ENCODE peak calls at places on chromosomes 7 and 10, in four cellular contexts. One of them, this sample, is unnamed.

GRCh38 chr7:122380993-122381392 is 76.4 kb upstream of the FEZF1 start:
- DNase-seq in IMR-90: no peak
- DNase-seq in K562: no peak
- DNase-seq in HepG2: no peak
- DNase-seq in this sample: no peak

GRCh38 chr7:151088856-151089699 is 2.8 kb downstream of the AGAP3 start:
- DNase-seq in IMR-90: peak; percentile 76
- DNase-seq in K562: no peak
- DNase-seq in HepG2: peak; percentile 73
- DNase-seq in this sample: no peak

GRCh38 chr7:44962483-44963251 is 16.1 kb downstream of the MYO1G start:
- DNase-seq in IMR-90: no peak
- DNase-seq in K562: no peak
- DNase-seq in HepG2: no peak
- DNase-seq in this sample: no peak

GRCh38 chr10:11163990-11164805 is 146.5 kb downstream of the CELF2 start:
- DNase-seq in IMR-90: no peak
- DNase-seq in K562: no peak
- DNase-seq in HepG2: no peak
- DNase-seq in this sample: no peak

GRCh38 chr7:50446542-50446960 is 3.6 kb downstream of the FIGNL1 start:
- DNase-seq in IMR-90: peak; percentile 76
- DNase-seq in K562: no peak
- DNase-seq in HepG2: peak; percentile 39
- DNase-seq in this sample: no peak

GRCh38 chr10:84537447-84537931 is 209.1 kb downstream of the CCSER2 start:
- DNase-seq in IMR-90: peak; percentile 59
- DNase-seq in K562: peak; percentile 89
- DNase-seq in HepG2: peak; percentile 49
- DNase-seq in this sample: peak; percentile 57

GRCh38 chr7:88885131-88885530 is 89.6 kb upstream of the TEX47 start:
- DNase-seq in IMR-90: no peak
- DNase-seq in K562: no peak
- DNase-seq in HepG2: no peak
- DNase-seq in this sample: no peak

GRCh38 chr10:6047326-6047611 is 14.9 kb downstream of the IL2RA start:
- DNase-seq in IMR-90: no peak
- DNase-seq in K562: no peak
- DNase-seq in HepG2: no peak
- DNase-seq in this sample: no peak

GRCh38 chr10:9562001-9562505 is 1455.6 kb upstream of the CELF2 start:
- DNase-seq in IMR-90: no peak
- DNase-seq in K562: no peak
- DNase-seq in HepG2: no peak
- DNase-seq in this sample: no peak

GRCh38 chr10:131921191-131921590 is 20.4 kb downstream of the PPP2R2D start:
- DNase-seq in IMR-90: no peak
- DNase-seq in K562: no peak
- DNase-seq in HepG2: no peak
- DNase-seq in this sample: no peak

GRCh38 chr7:127916735-127917134 is 114.5 kb downstream of the LRRC4 start:
- DNase-seq in IMR-90: no peak
- DNase-seq in K562: no peak
- DNase-seq in HepG2: no peak
- DNase-seq in this sample: no peak

GRCh38 chr10:89685932-89686331 is 15.5 kb upstream of the KIF20B start:
- DNase-seq in IMR-90: no peak
- DNase-seq in K562: no peak
- DNase-seq in HepG2: no peak
- DNase-seq in this sample: no peak

GRCh38 chr7:100169147-100169850 is 882 bp upstream of the GAL3ST4 start:
- DNase-seq in IMR-90: no peak
- DNase-seq in K562: no peak
- DNase-seq in HepG2: no peak
- DNase-seq in this sample: no peak

GRCh38 chr10:34664706-34665105 is 150.4 kb downstream of the PARD3 start:
- DNase-seq in IMR-90: no peak
- DNase-seq in K562: no peak
- DNase-seq in HepG2: no peak
- DNase-seq in this sample: no peak

GRCh38 chr10:133336131-133337078 is at the start of gene CALY:
- DNase-seq in IMR-90: no peak
- DNase-seq in K562: peak; percentile 70
- DNase-seq in HepG2: no peak
- DNase-seq in this sample: peak; percentile 68

GRCh38 chr7:17319164-17320101 is 21.0 kb downstream of the AHR start:
- DNase-seq in IMR-90: no peak
- DNase-seq in K562: no peak
- DNase-seq in HepG2: no peak
- DNase-seq in this sample: no peak

GRCh38 chr7:619356-619840 is 99.8 kb upstream of the PDGFA start:
- DNase-seq in IMR-90: no peak
- DNase-seq in K562: no peak
- DNase-seq in HepG2: no peak
- DNase-seq in this sample: no peak

GRCh38 chr7:76051840-76052239 is 3.9 kb downstream of the MDH2 start:
- DNase-seq in IMR-90: peak; percentile 36
- DNase-seq in K562: no peak
- DNase-seq in HepG2: no peak
- DNase-seq in this sample: no peak

GRCh38 chr7:115851291-115851690 is 179.3 kb downstream of the TFEC start:
- DNase-seq in IMR-90: peak; percentile 73
- DNase-seq in K562: no peak
- DNase-seq in HepG2: peak; percentile 24
- DNase-seq in this sample: no peak

GRCh38 chr7:55534262-55534915 is 37.9 kb downstream of the VOPP1 start:
- DNase-seq in IMR-90: peak; percentile 81
- DNase-seq in K562: no peak
- DNase-seq in HepG2: peak; percentile 30
- DNase-seq in this sample: no peak

GRCh38 chr7:34247468-34247867 is 342.1 kb downstream of the BMPER start:
- DNase-seq in IMR-90: peak; percentile 33
- DNase-seq in K562: no peak
- DNase-seq in HepG2: no peak
- DNase-seq in this sample: no peak

DNA sequence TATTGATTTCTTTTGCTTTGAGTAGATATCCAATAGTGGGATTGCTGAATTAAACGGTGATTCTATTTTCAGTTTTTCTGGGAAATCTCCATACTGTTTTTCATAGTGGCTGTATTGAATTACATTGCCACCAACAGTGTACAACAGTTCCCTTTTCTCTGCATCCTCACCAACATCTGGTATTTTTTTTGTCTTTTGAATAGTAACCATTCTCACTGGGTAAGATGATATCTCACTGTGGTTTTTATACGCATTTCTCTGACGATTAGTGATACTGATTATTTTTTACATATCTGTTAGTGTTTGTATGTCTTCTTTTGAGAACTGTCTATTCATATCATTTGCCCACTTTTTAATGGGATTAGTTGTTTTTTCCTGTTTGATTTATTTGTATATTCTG is 584.5 kb downstream of the PHTF2 start:
- DNase-seq in IMR-90: no peak
- DNase-seq in K562: no peak
- DNase-seq in HepG2: no peak
- DNase-seq in this sample: no peak
- TF ChIP-seq MAZ in IMR-90: no peak
- TF ChIP-seq MAZ in K562: no peak
- TF ChIP-seq MAZ in HepG2: no peak
- TF ChIP-seq MAZ in this sample: no peak

GRCh38 chr10:35854661-35855060 is 212.6 kb upstream of the FZD8 start:
- DNase-seq in IMR-90: peak; percentile 72
- DNase-seq in K562: no peak
- DNase-seq in HepG2: no peak
- DNase-seq in this sample: no peak

GRCh38 chr10:35852721-35853120 is 210.6 kb upstream of the FZD8 start:
- DNase-seq in IMR-90: no peak
- DNase-seq in K562: no peak
- DNase-seq in HepG2: no peak
- DNase-seq in this sample: no peak

GRCh38 chr10:35855155-35855947 is 213.3 kb upstream of the FZD8 start:
- DNase-seq in IMR-90: no peak
- DNase-seq in K562: no peak
- DNase-seq in HepG2: no peak
- DNase-seq in this sample: no peak

DNA sequence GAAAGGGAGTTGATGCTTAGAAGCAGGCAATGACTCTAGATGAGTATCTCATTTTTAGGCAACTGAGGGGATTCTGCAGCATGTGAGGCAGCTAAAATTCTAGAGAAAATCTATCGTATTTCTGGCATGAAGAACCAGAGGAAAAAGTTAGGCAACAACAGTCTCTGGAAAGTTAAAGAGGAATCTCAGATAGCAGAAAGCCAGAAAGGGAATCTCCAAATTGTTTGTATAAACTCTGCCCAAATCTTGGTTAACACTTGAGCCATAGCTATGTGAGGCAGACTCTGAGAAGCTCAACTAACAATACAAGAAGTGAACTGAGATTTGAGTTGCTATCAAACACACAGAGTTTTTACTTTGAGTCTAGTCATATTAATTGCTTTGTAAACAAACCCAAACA is 215.8 kb upstream of the FZD8 start:
- DNase-seq in IMR-90: peak; percentile 16
- DNase-seq in K562: no peak
- DNase-seq in HepG2: no peak
- DNase-seq in this sample: no peak
- TF ChIP-seq SMC3 in IMR-90: no peak
- TF ChIP-seq SMC3 in K562: no peak
- TF ChIP-seq SMC3 in HepG2: no peak
- TF ChIP-seq SMC3 in this sample: no peak

GRCh38 chr10:120988751-120989150 is 137.6 kb downstream of the WDR11 start:
- DNase-seq in IMR-90: no peak
- DNase-seq in K562: no peak
- DNase-seq in HepG2: no peak
- DNase-seq in this sample: no peak
- TF ChIP-seq MAZ in IMR-90: no peak
- TF ChIP-seq MAZ in K562: no peak
- TF ChIP-seq MAZ in HepG2: no peak
- TF ChIP-seq MAZ in this sample: no peak

DNA sequence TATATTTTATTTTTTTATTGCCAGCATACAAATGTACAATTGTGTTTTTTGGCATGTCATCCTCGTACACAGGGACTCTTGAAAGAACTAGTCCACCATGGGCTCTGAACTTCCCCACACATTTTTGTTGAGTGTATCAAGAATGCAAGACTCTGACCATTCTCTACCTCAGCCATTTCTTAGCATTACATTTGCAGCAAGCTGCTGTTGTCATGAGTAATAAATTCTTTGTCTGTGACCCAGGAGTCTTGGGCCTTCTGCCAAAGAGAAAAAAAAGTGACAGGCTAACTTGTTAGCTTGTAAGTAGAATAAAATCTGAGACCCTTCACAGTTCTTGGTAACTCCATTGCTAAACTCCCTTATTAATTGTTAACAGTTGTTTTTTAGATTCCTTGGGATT is 542.3 kb upstream of the MBL2 start:
- DNase-seq in IMR-90: peak; percentile 94
- DNase-seq in K562: no peak
- DNase-seq in HepG2: no peak
- DNase-seq in this sample: peak; percentile 11
- TF ChIP-seq SMC3 in IMR-90: no peak
- TF ChIP-seq SMC3 in K562: no peak
- TF ChIP-seq SMC3 in HepG2: no peak
- TF ChIP-seq SMC3 in this sample: no peak

DNA sequence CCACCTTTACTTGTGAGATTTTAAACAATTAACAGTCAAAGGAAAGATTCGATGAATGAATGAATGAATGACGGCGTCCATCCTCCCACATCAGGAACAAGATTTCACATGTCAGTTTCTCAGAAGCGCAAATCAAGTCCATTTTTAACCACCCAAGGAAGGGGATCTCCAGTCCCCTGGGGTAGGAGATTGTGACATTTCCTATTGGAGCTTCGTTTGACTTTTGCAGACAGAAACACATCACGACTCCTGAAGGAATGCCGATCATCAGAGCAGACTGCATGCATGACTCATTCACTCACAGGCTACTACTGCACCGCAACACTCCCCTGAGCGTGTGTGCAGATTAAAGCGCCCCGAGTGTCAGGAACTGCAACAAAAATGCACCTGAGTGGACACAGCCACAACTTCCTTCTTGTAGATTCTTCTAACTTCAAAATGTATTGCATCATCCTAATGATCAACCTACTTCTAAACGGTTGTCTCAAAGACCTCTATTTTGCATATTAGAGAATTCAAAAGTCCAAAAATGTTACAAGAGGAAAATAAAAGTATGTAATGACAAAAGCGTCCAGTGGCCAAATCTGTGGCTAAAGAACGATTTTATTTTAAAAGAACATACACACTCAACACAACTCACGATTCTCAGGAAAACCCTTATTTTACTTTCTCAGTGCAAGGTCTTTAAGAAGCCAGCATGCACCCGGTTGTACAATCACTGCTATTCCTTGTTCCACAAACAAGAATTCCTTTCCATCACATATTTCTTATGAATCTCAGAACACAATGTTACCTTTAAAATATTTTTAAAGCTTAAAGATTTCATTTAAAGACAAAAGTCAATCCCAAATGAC is 172.6 kb downstream of the FAM107B start:
- DNase-seq in IMR-90: peak; percentile 84
- DNase-seq in K562: peak; percentile 13
- DNase-seq in HepG2: peak; percentile 72
- DNase-seq in this sample: peak; percentile 74
- TF ChIP-seq MAZ in IMR-90: no peak
- TF ChIP-seq MAZ in K562: no peak
- TF ChIP-seq MAZ in HepG2: no peak
- TF ChIP-seq MAZ in this sample: no peak

DNA sequence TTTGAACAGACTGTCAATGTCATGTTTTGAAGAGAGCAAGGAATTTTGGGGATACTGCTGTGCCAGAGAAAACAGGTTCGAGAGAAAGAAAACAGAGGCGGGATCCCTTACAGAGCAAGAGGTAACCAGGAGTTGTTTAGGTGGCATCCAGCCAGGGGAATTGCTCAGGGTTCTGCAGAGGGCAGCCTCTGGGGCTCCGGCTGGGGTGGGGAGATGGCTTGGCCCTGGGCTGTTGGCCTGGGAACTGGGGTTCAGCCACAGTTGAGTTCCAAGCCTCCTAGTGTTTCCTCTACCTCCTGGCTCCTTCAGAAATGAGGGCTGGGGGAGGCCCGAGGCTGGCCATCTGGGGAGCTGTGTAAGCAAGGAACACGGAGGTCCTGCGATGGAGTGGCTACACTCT is 68.0 kb downstream of the CAMK1D start:
- DNase-seq in IMR-90: no peak
- DNase-seq in K562: no peak
- DNase-seq in HepG2: no peak
- DNase-seq in this sample: no peak
- TF ChIP-seq SMC3 in IMR-90: no peak
- TF ChIP-seq SMC3 in K562: no peak
- TF ChIP-seq SMC3 in HepG2: no peak
- TF ChIP-seq SMC3 in this sample: no peak

GRCh38 chr7:128918266-128918665 is 7.8 kb upstream of the KCP start:
- DNase-seq in IMR-90: no peak
- DNase-seq in K562: no peak
- DNase-seq in HepG2: no peak
- DNase-seq in this sample: no peak
- TF ChIP-seq MAZ in IMR-90: no peak
- TF ChIP-seq MAZ in K562: no peak
- TF ChIP-seq MAZ in HepG2: no peak
- TF ChIP-seq MAZ in this sample: no peak

This sample was measured in A549.